ENCODE peak calls at places on chromosomes 11 and 22, in ten cellular contexts. N is lung; U is CD4-positive, alpha-beta T cell; F is stomach; H is mammary epithelial cell; S is H9; E is neural progenitor cell; G is left lung; M is A549; X is AG04450. A is an unnamed sample.

GRCh38 chr11:109851780-109852390 is 241.3 kb upstream of the ZC3H12C start:
- DNase-seq in N (no peak), U (no peak), F (no peak), H (peak; percentile 43), S (no peak), E (no peak), G (no peak), M (no peak), X (no peak), A (no peak)

GRCh38 chr11:111612211-111612610 is 10.0 kb downstream of the SIK2 start:
- DNase-seq in N (no peak), U (no peak), F (no peak), H (no peak), S (no peak), E (no peak), G (no peak), M (no peak), X (peak; percentile 29), A (no peak)

GRCh38 chr22:23251445-23252093 is 71.3 kb downstream of the BCR start:
- DNase-seq in N (no peak), U (no peak), F (peak; percentile 61), H (peak; percentile 46), S (no peak), E (no peak), G (no peak), M (peak; percentile 6), X (no peak), A (no peak)

GRCh38 chr11:32297629-32298028 is 137.7 kb downstream of the WT1 start:
- DNase-seq in N (no peak), U (no peak), F (no peak), H (peak; percentile 47), S (no peak), E (peak; percentile 4), G (no peak), M (peak; percentile 57), X (no peak), A (no peak)

GRCh38 chr11:20933086-20933485 is 263.7 kb downstream of the NELL1 start:
- DNase-seq in N (no peak), U (no peak), F (no peak), H (no peak), S (no peak), E (no peak), G (no peak), M (no peak), X (no peak), A (no peak)

GRCh38 chr11:64767344-64768299 is 7.8 kb upstream of the PYGM start:
- DNase-seq in N (peak; percentile 71), U (peak; percentile 81), F (peak; percentile 73), H (no peak), S (peak; percentile 90), E (peak; percentile 84), G (peak; percentile 57), M (no peak), X (no peak), A (peak; percentile 96)

GRCh38 chr11:107783121-107783520 is 71.3 kb upstream of the SLN start:
- DNase-seq in N (no peak), U (no peak), F (no peak), H (no peak), S (no peak), E (no peak), G (no peak), M (no peak), X (no peak), A (no peak)

GRCh38 chr11:133660202-133660568 is 127.9 kb upstream of the OPCML start:
- DNase-seq in N (no peak), U (no peak), F (no peak), H (no peak), S (peak; percentile 25), E (no peak), G (no peak), M (no peak), X (no peak), A (peak; percentile 43)

GRCh38 chr11:16820324-16821092 is 82.1 kb downstream of the C11orf58 start:
- DNase-seq in N (peak; percentile 74), U (peak; percentile 25), F (peak; percentile 81), H (peak; percentile 75), S (peak; percentile 86), E (peak; percentile 90), G (peak; percentile 78), M (peak; percentile 82), X (peak; percentile 29), A (peak; percentile 95)

GRCh38 chr11:47183969-47184368 is 2.3 kb downstream of the PACSIN3 start:
- DNase-seq in N (no peak), U (no peak), F (no peak), H (no peak), S (no peak), E (no peak), G (no peak), M (no peak), X (no peak), A (no peak)

GRCh38 chr11:72613977-72614376 is 60.2 kb downstream of the PDE2A start:
- DNase-seq in N (peak; percentile 51), U (no peak), F (no peak), H (no peak), S (no peak), E (no peak), G (peak; percentile 77), M (no peak), X (no peak), A (no peak)

GRCh38 chr11:134579709-134580634 is 167.9 kb upstream of the B3GAT1 start:
- DNase-seq in N (peak; percentile 23), U (no peak), F (peak; percentile 38), H (no peak), S (peak; percentile 26), E (no peak), G (no peak), M (no peak), X (no peak), A (peak; percentile 37)

GRCh38 chr11:90243534-90243933 is 20.7 kb upstream of the CHORDC1 start:
- DNase-seq in N (no peak), U (no peak), F (no peak), H (no peak), S (no peak), E (no peak), G (no peak), M (no peak), X (no peak), A (no peak)

GRCh38 chr11:47378011-47378835 is at the start of gene SPI1:
- DNase-seq in N (peak; percentile 78), U (no peak), F (peak; percentile 60), H (no peak), S (no peak), E (no peak), G (peak; percentile 90), M (no peak), X (no peak), A (no peak)

GRCh38 chr22:28816994-28817530 is 16.7 kb upstream of the XBP1 start:
- DNase-seq in N (no peak), U (no peak), F (no peak), H (no peak), S (no peak), E (no peak), G (no peak), M (no peak), X (no peak), A (no peak)

GRCh38 chr11:16779436-16779835 is 41.0 kb downstream of the C11orf58 start:
- DNase-seq in N (no peak), U (no peak), F (peak; percentile 32), H (no peak), S (peak; percentile 69), E (no peak), G (peak; percentile 69), M (no peak), X (no peak), A (peak; percentile 82)

GRCh38 chr22:39527481-39527961 is 5.0 kb downstream of the RPS19BP1 start:
- DNase-seq in N (no peak), U (no peak), F (peak; percentile 59), H (peak; percentile 33), S (peak; percentile 48), E (no peak), G (no peak), M (no peak), X (no peak), A (no peak)

GRCh38 chr22:32985899-32986772 is 72.0 kb downstream of the SYN3 start:
- DNase-seq in N (peak; percentile 76), U (no peak), F (peak; percentile 58), H (peak; percentile 75), S (peak; percentile 85), E (peak; percentile 88), G (peak; percentile 51), M (peak; percentile 40), X (peak; percentile 44), A (peak; percentile 93)

GRCh38 chr22:43832393-43833265 is 20.5 kb upstream of the EFCAB6 start:
- DNase-seq in N (no peak), U (no peak), F (no peak), H (no peak), S (no peak), E (no peak), G (no peak), M (no peak), X (no peak), A (no peak)

GRCh38 chr11:26849009-26849408 is 127.1 kb upstream of the SLC5A12 start:
- DNase-seq in N (no peak), U (no peak), F (no peak), H (no peak), S (no peak), E (no peak), G (peak; percentile 35), M (no peak), X (no peak), A (no peak)

GRCh38 chr11:33452806-33453205 is 195.6 kb downstream of the HIPK3 start:
- DNase-seq in N (no peak), U (no peak), F (no peak), H (peak; percentile 70), S (no peak), E (no peak), G (no peak), M (peak; percentile 22), X (peak; percentile 65), A (no peak)

GRCh38 chr22:17271711-17272451 is 52.6 kb upstream of the ADA2 start:
- DNase-seq in N (no peak), U (no peak), F (no peak), H (no peak), S (no peak), E (no peak), G (no peak), M (no peak), X (no peak), A (no peak)
- H3K9me3 ChIP-seq in N (no peaks in the 10 kb centered on the region), U (no peaks in the 10 kb centered on the region), F (no peaks in the 10 kb centered on the region), H (peaks cover 23% of the 10 kb centered on the region), S (no peaks in the 10 kb centered on the region), E (no peaks in the 10 kb centered on the region), G (no peaks in the 10 kb centered on the region), M (no peaks in the 10 kb centered on the region), X (no peaks in the 10 kb centered on the region), A (no peaks in the 10 kb centered on the region)

GRCh38 chr22:41237707-41238569 is 2.8 kb downstream of the CHADL start:
- DNase-seq in N (peak; percentile 86), U (peak; percentile 82), F (peak; percentile 88), H (peak; percentile 67), S (peak; percentile 77), E (peak; percentile 86), G (peak; percentile 86), M (no peak), X (no peak), A (peak; percentile 96)
- TF ChIP-seq CTCF in N (peak; percentile 58), U (no peak), F (peak; percentile 61), H (peak; percentile 30), S (peak; percentile 80), E (peak; percentile 68), G (peak; percentile 53), M (no peak), X (peak; percentile 24), A (peak; percentile 85)

GRCh38 chr22:31728857-31729256 is 21.1 kb downstream of the PRR14L start:
- DNase-seq in N (no peak), U (no peak), F (no peak), H (no peak), S (no peak), E (no peak), G (no peak), M (no peak), X (no peak), A (no peak)
- H3K27ac ChIP-seq in N (no peak overlapping the region), U (no peak overlapping the region), F (no peak overlapping the region), H (no peak overlapping the region), S (no peak overlapping the region), E (no peak overlapping the region), G (no peak overlapping the region), M (no peak overlapping the region), X (no peak overlapping the region), A (no peak overlapping the region)

GRCh38 chr11:3995307-3995706 is 99.3 kb upstream of the RRM1 start:
- DNase-seq in N (no peak), U (no peak), F (no peak), H (no peak), S (no peak), E (no peak), G (no peak), M (no peak), X (no peak), A (no peak)
- H3K9me3 ChIP-seq in N (no peaks in the 10 kb centered on the region), U (peaks cover 8% of the 10 kb centered on the region), F (peaks cover 15% of the 10 kb centered on the region), H (peaks cover 11% of the 10 kb centered on the region), S (peaks cover 7% of the 10 kb centered on the region), E (peaks cover 1% of the 10 kb centered on the region), G (peaks cover 20% of the 10 kb centered on the region), M (peaks cover 29% of the 10 kb centered on the region), X (peaks cover 9% of the 10 kb centered on the region), A (peaks cover 41% of the 10 kb centered on the region)